ENCODE peak calls at places on chromosomes 6 and 20, in four cellular contexts. S, A, M and W are unnamed samples.

GRCh38 chr6:134797400-134798113 is 152.3 kb downstream of the ALDH8A1 start:
- DNase-seq in S (no peak), A (no peak), M (no peak), W (no peak)

GRCh38 chr20:51600016-51600420 is 57.5 kb upstream of the NFATC2 start:
- DNase-seq in S (no peak), A (peak), M (no peak), W (no peak)

GRCh38 chr6:158322724-158323560 is 10.7 kb downstream of the TULP4 start:
- DNase-seq in S (no peak), A (peak), M (peak), W (no peak)

GRCh38 chr6:101392561-101393230 is 812 bp upstream of the GRIK2 start:
- DNase-seq in S (no peak), A (no peak), M (no peak), W (no peak)

GRCh38 chr20:687468-688203 is 12.0 kb upstream of the SCRT2 start:
- DNase-seq in S (no peak), A (no peak), M (no peak), W (no peak)

GRCh38 chr6:53752856-53753255 is 41.9 kb upstream of the LRRC1 start:
- DNase-seq in S (no peak), A (no peak), M (no peak), W (no peak)

GRCh38 chr6:70886661-70887060 is 70.2 kb downstream of the B3GAT2 start:
- DNase-seq in S (no peak), A (no peak), M (no peak), W (no peak)

GRCh38 chr20:50995506-50995905 is 27.4 kb downstream of the KCNG1 start:
- DNase-seq in S (no peak), A (no peak), M (no peak), W (no peak)

GRCh38 chr6:41200901-41201783 is at the start of gene TREML2:
- DNase-seq in S (no peak), A (peak), M (no peak), W (no peak)

GRCh38 chr6:52385074-52385473 is 23.1 kb downstream of the PAQR8 start:
- DNase-seq in S (no peak), A (no peak), M (no peak), W (no peak)

GRCh38 chr6:85923013-85923430 is 280.3 kb upstream of the SYNCRIP start:
- DNase-seq in S (peak), A (no peak), M (peak), W (peak)

GRCh38 chr20:44273231-44274215 is 26.4 kb downstream of the GDAP1L1 start:
- DNase-seq in S (no peak), A (no peak), M (no peak), W (no peak)

GRCh38 chr20:36173451-36173933 is 19.0 kb downstream of the EPB41L1 start:
- DNase-seq in S (no peak), A (peak), M (no peak), W (no peak)

GRCh38 chr6:87001494-87001893 is 64.2 kb downstream of the HTR1E start:
- DNase-seq in S (no peak), A (no peak), M (no peak), W (no peak)

GRCh38 chr20:37627060-37627766 is 66.6 kb upstream of the CTNNBL1 start:
- DNase-seq in S (peak), A (peak), M (peak), W (peak)

GRCh38 chr6:47908271-47908670 is 126.4 kb downstream of the OPN5 start:
- DNase-seq in S (no peak), A (no peak), M (no peak), W (no peak)

GRCh38 chr6:31532644-31533454 is 4.1 kb downstream of the MCCD1 start:
- DNase-seq in S (no peak), A (peak), M (no peak), W (no peak)
- TF ChIP-seq JUND in S (no peak), A (no peak), M (no peak), W (no peak)

GRCh38 chr20:29497261-29497671 is 1760.2 kb upstream of the DEFB115 start:
- DNase-seq in S (no peak), A (peak), M (peak), W (peak)
- TF ChIP-seq JUND in S (no peak), A (no peak), M (no peak), W (no peak)

DNA sequence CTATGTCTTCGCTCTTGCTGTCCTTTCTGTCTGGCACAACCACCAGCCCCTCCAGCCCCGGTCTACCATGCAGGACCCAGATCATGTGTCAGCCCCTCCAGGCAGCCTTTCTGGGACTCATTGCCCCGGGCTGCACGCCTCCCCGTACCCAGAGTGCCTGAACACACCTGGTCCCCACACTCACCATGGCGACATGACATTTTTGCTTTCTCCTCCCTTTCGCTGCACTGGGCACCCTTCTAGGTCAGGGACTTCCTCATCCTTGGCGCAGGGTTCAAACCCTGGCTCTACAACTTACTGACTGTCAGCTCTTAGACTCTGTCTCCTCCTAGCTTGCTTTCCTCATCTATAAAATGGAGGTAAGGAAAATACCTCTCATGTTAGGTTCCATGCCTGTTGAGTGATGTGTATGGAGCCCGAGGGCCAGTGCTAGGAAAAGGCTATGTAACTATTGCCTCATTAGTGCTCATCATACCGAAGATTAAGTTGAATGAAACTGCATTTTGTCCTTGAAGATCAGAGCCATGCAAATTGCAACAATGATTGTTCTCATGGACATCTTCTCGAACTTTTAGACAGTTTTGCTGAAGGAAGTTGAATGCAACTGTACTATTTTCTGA is 49.7 kb upstream of the TIAM2 start:
- DNase-seq in S (no peak), A (no peak), M (no peak), W (no peak)
- TF ChIP-seq JUND in S (no peak), A (no peak), M (no peak), W (no peak)

GRCh38 chr20:46572181-46572580 is 21.7 kb upstream of the OCSTAMP start:
- DNase-seq in S (no peak), A (no peak), M (no peak), W (no peak)
- TF ChIP-seq JUND in S (no peak), A (no peak), M (no peak), W (no peak)

DNA sequence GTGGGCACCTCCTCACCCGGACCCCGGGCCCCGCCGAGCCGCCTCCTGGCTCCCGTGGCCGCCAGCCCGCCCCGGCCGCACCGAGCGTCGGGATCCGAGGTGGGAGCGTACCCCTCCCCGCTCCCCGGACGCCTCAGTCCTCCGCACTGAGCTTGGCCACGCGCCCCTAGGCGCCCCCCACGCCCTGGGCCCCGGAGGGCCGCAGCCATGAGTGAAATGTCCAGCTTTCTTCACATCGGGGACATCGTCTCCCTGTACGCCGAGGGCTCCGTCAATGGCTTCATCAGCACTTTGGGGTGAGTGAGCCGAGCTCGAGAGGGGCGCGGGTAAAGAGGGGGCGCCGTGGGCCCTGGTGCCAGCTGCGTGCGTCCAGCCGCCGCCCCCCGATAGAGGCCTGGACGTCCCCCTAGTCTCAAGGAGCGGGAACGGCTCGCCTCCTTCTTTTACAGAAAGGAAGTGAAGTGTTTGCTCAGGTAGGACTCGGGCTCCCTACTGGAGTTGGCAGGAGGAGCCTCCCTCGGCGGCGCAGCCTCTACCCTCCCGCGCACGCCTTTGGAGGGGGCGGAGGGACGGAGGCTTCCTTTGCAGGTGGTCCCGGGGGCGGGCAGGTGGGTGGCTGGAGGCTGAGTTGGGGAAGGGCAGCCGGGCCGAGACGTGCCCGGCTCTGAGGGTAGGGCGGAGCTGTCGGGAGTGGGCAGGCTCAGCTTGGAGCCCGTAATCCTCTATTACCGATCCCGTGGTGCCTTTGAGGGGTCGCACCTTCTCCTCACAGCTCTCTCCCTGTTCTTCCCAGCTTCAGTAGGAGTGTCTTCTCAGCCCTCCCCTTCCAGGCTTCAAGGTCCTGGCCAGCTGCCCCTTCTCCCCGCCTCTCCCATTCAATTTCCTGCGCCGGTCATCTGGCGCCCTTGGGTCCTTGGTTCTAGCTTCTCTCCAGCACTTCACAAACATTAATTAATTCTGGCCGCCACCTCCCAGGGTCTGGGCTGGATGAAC is 570 bp downstream of the ITPR3 start:
- DNase-seq in S (no peak), A (peak), M (no peak), W (peak)
- TF ChIP-seq JUND in S (no peak), A (no peak), M (no peak), W (no peak)

GRCh38 chr20:48759631-48760245 is 68.1 kb downstream of the PREX1 start:
- DNase-seq in S (no peak), A (no peak), M (no peak), W (no peak)

GRCh38 chr20:48761023-48761785 is 66.6 kb downstream of the PREX1 start:
- DNase-seq in S (no peak), A (no peak), M (no peak), W (no peak)

GRCh38 chr20:48761914-48762313 is 65.9 kb downstream of the PREX1 start:
- DNase-seq in S (no peak), A (no peak), M (no peak), W (no peak)

GRCh38 chr20:48758206-48758820 is 69.5 kb downstream of the PREX1 start:
- DNase-seq in S (no peak), A (no peak), M (no peak), W (no peak)

DNA sequence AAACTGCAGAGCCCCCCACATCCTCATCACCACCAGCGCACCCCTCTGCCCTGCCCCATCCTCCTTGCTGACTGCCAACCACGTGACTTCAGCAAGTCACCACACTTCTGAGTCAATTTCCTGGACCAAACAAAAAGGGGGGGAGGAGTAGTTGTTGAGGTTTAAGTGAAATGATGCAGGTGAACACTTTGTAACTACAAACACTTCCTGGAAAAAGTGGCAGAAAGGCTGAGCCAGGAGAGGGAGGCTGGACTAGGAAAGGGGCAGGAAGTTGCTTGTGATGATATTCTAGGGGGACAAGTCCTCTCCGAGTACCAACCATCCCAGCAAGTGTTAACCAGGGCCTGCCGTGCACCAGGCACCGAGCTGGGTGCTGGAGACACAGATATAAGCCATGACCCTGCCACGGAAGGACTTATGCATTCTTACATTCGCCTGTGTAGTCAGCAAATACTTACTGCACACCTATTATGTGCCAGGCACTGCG is 67.4 kb downstream of the PREX1 start:
- DNase-seq in S (no peak), A (no peak), M (no peak), W (peak)
- TF ChIP-seq JUND in S (no peak), A (no peak), M (no peak), W (no peak)